ENCODE peak calls at places on chromosomes 4 and X, in ten cellular contexts. S is gastrocnemius medialis; C is ascending aorta; N is left ventricle myocardium inferior; E is GM23248; M is Panc1; J is tibial nerve; B is lower lobe of right lung; R is CD8-positive, alpha-beta memory T cell; Q is stomach. Y is an unnamed sample.

GRCh38 chr4:107115185-107115847 is 79.2 kb upstream of the DKK2 start:
- DNase-seq in S (no peak), C (no peak), N (no peak), E (peak; percentile 35), M (no peak), J (peak; percentile 17), B (no peak), R (no peak), Q (no peak), Y (no peak)

GRCh38 chr4:138864961-138865720 is 150.4 kb upstream of the NOCT start:
- DNase-seq in S (no peak), C (no peak), N (no peak), E (no peak), M (no peak), J (no peak), B (no peak), R (no peak), Q (peak; percentile 29), Y (no peak)

GRCh38 chr4:72975488-72975784 is 94.1 kb downstream of the COX18 start:
- DNase-seq in S (no peak), C (no peak), N (no peak), E (peak; percentile 47), M (no peak), J (no peak), B (no peak), R (no peak), Q (no peak), Y (no peak)

GRCh38 chr4:158710814-158711213 is 12.4 kb downstream of the PPID start:
- DNase-seq in S (no peak), C (no peak), N (no peak), E (peak; percentile 35), M (no peak), J (no peak), B (no peak), R (no peak), Q (no peak), Y (no peak)

GRCh38 chr4:38980903-38981676 is 51.1 kb downstream of the TMEM156 start:
- DNase-seq in S (no peak), C (no peak), N (no peak), E (peak; percentile 84), M (no peak), J (no peak), B (no peak), R (no peak), Q (no peak), Y (no peak)

GRCh38 chr4:105158837-105159236 is 12.2 kb downstream of the TET2 start:
- DNase-seq in S (no peak), C (no peak), N (no peak), E (no peak), M (no peak), J (peak; percentile 36), B (peak; percentile 59), R (no peak), Q (no peak), Y (no peak)

GRCh38 chr4:20254517-20255250 is 3.0 kb downstream of the SLIT2 start:
- DNase-seq in S (no peak), C (no peak), N (peak; percentile 15), E (peak; percentile 78), M (no peak), J (no peak), B (peak; percentile 46), R (no peak), Q (no peak), Y (no peak)

GRCh38 chrX:78922754-78923153 is 22.4 kb upstream of the P2RY10 start:
- DNase-seq in S (no peak), C (no peak), N (no peak), E (no peak), M (no peak), J (no peak), B (no peak), R (no peak), Q (no peak), Y (no peak)

GRCh38 chr4:25379591-25379990 is 2.5 kb downstream of the ANAPC4 start:
- DNase-seq in S (no peak), C (no peak), N (no peak), E (no peak), M (no peak), J (no peak), B (no peak), R (no peak), Q (no peak), Y (no peak)

GRCh38 chr4:115090483-115091075 is 22.8 kb downstream of the NDST4 start:
- DNase-seq in S (no peak), C (no peak), N (no peak), E (peak; percentile 52), M (no peak), J (no peak), B (no peak), R (no peak), Q (no peak), Y (no peak)

GRCh38 chrX:82677281-82677680 is 830.8 kb upstream of the POU3F4 start:
- DNase-seq in S (no peak), C (no peak), N (no peak), E (no peak), M (no peak), J (no peak), B (no peak), R (no peak), Q (no peak), Y (no peak)

GRCh38 chr4:100933628-100934027 is 413.7 kb downstream of the PPP3CA start:
- DNase-seq in S (no peak), C (no peak), N (no peak), E (peak; percentile 82), M (no peak), J (no peak), B (no peak), R (no peak), Q (no peak), Y (no peak)
- H3K36me3 ChIP-seq in S (no peaks in the 10 kb centered on the region), C (no peaks in the 10 kb centered on the region), N (no peaks in the 10 kb centered on the region), E (no peaks in the 10 kb centered on the region), M (no peaks in the 10 kb centered on the region), J (no peaks in the 10 kb centered on the region), B (no peaks in the 10 kb centered on the region), R (no peaks in the 10 kb centered on the region), Q (no peaks in the 10 kb centered on the region), Y (no peaks in the 10 kb centered on the region)

GRCh38 chrX:39772057-39772832 is 325.5 kb downstream of the BCOR start:
- DNase-seq in S (peak; percentile 21), C (no peak), N (no peak), E (no peak), M (no peak), J (no peak), B (peak; percentile 47), R (no peak), Q (peak; percentile 30), Y (peak; percentile 24)

GRCh38 chrX:39773150-39773549 is 324.6 kb downstream of the BCOR start:
- DNase-seq in S (no peak), C (no peak), N (no peak), E (no peak), M (no peak), J (no peak), B (no peak), R (no peak), Q (no peak), Y (no peak)

GRCh38 chrX:39773923-39774803 is 323.6 kb downstream of the BCOR start:
- DNase-seq in S (no peak), C (no peak), N (no peak), E (no peak), M (no peak), J (no peak), B (no peak), R (no peak), Q (no peak), Y (no peak)

GRCh38 chrX:39769748-39770147 is 328.0 kb downstream of the BCOR start:
- DNase-seq in S (no peak), C (no peak), N (no peak), E (no peak), M (no peak), J (no peak), B (no peak), R (no peak), Q (no peak), Y (no peak)

DNA sequence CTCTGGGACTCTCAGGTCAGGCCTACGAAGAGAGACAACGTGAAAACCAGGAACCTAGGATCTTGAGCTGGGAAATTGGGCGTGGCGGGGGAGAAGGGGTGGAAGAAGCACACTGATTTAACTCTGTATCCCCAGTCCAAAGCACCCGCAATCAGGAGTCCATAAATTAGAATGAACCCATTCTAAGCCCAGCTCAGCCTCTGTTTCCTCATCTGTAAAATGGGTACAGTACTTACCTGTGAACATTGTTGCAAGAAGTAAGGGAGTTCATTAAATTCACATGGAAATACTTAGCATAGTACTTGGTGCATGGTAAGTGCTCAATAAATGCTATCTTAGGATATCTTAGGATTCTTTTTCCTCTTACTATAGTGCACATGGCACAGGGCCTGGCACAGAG is 326.7 kb downstream of the BCOR start:
- DNase-seq in S (no peak), C (no peak), N (no peak), E (no peak), M (no peak), J (no peak), B (no peak), R (no peak), Q (no peak), Y (no peak)
- H3K4me1 ChIP-seq in S (peaks cover 14% of the 10 kb centered on the region), C (no peaks in the 10 kb centered on the region), N (no peaks in the 10 kb centered on the region), E (no peaks in the 10 kb centered on the region), M (no peaks in the 10 kb centered on the region), J (no peaks in the 10 kb centered on the region), B (peaks cover 13% of the 10 kb centered on the region), R (peaks cover 49% of the 10 kb centered on the region), Q (no peaks in the 10 kb centered on the region), Y (no peaks in the 10 kb centered on the region)

GRCh38 chrX:7054219-7055206 is 93.0 kb upstream of the STS start:
- DNase-seq in S (peak; percentile 10), C (no peak), N (no peak), E (no peak), M (no peak), J (no peak), B (no peak), R (no peak), Q (no peak), Y (no peak)

GRCh38 chrX:7055386-7056137 is 92.0 kb upstream of the STS start:
- DNase-seq in S (no peak), C (no peak), N (no peak), E (no peak), M (no peak), J (no peak), B (no peak), R (no peak), Q (peak; percentile 48), Y (no peak)

GRCh38 chrX:7047951-7048350 is 99.6 kb upstream of the STS start:
- DNase-seq in S (no peak), C (no peak), N (no peak), E (no peak), M (no peak), J (no peak), B (no peak), R (no peak), Q (no peak), Y (no peak)

DNA sequence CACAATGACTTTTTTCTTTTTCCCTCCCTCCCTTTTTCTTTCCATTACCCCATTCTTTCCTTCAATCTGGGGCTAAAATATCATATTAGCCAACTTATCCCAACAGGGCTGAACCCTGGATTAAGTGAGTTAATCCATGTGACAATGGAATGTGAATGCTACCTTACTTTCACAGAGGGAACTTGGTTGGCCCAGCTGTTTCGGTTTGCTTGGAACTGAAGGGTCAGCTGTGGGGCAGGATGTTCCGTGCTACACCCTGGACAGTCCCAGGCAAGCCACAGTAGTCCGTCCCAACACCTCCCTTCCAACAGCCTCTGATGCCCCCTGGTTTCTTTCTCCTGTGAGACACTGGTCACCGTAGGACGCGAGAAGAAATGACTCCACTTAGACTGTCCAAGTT is 95.0 kb upstream of the STS start:
- DNase-seq in S (no peak), C (no peak), N (no peak), E (no peak), M (no peak), J (no peak), B (no peak), R (no peak), Q (no peak), Y (no peak)
- H3K36me3 ChIP-seq in S (peaks cover 5% of the 10 kb centered on the region), C (peaks cover 31% of the 10 kb centered on the region), N (peaks cover 5% of the 10 kb centered on the region), E (no peaks in the 10 kb centered on the region), M (no peaks in the 10 kb centered on the region), J (no peaks in the 10 kb centered on the region), B (no peaks in the 10 kb centered on the region), R (no peaks in the 10 kb centered on the region), Q (no peaks in the 10 kb centered on the region), Y (no peaks in the 10 kb centered on the region)

GRCh38 chr4:148061139-148061476 is 329.2 kb downstream of the ARHGAP10 start:
- DNase-seq in S (no peak), C (no peak), N (no peak), E (no peak), M (no peak), J (no peak), B (no peak), R (no peak), Q (no peak), Y (no peak)
- H3K4me1 ChIP-seq in S (peaks cover 64% of the 10 kb centered on the region), C (no peaks in the 10 kb centered on the region), N (peaks cover 75% of the 10 kb centered on the region), E (peaks cover 16% of the 10 kb centered on the region), M (no peaks in the 10 kb centered on the region), J (no peaks in the 10 kb centered on the region), B (peaks cover 11% of the 10 kb centered on the region), R (peaks cover 46% of the 10 kb centered on the region), Q (no peaks in the 10 kb centered on the region), Y (no peaks in the 10 kb centered on the region)

Y was measured in Peyer's patch.